ENCODE peak calls at places on chromosomes 12 and 14, in five cellular contexts. One of them, this sample, is unnamed.

GRCh38 chr12:132955094-132955932 is 793 bp downstream of the ZNF605 start:
- DNase-seq in tibial artery: no peak
- DNase-seq in bronchial epithelial cell: peak
- DNase-seq in tibial nerve: peak
- DNase-seq in omental fat pad: no peak
- DNase-seq in this sample: no peak

GRCh38 chr12:121610239-121611149 is 15.8 kb upstream of the ORAI1 start:
- DNase-seq in tibial artery: no peak
- DNase-seq in bronchial epithelial cell: no peak
- DNase-seq in tibial nerve: no peak
- DNase-seq in omental fat pad: no peak
- DNase-seq in this sample: no peak

GRCh38 chr12:25459541-25459951 is 93.5 kb downstream of the LMNTD1 start:
- DNase-seq in tibial artery: no peak
- DNase-seq in bronchial epithelial cell: no peak
- DNase-seq in tibial nerve: no peak
- DNase-seq in omental fat pad: no peak
- DNase-seq in this sample: peak

GRCh38 chr14:65439117-65439516 is 26.6 kb downstream of the FUT8 start:
- DNase-seq in tibial artery: no peak
- DNase-seq in bronchial epithelial cell: no peak
- DNase-seq in tibial nerve: no peak
- DNase-seq in omental fat pad: no peak
- DNase-seq in this sample: no peak

GRCh38 chr12:64066052-64066451 is 156.0 kb downstream of the KICS2 start:
- DNase-seq in tibial artery: no peak
- DNase-seq in bronchial epithelial cell: no peak
- DNase-seq in tibial nerve: no peak
- DNase-seq in omental fat pad: no peak
- DNase-seq in this sample: no peak

GRCh38 chr14:81534510-81535074 is 939 bp upstream of the SEL1L start:
- DNase-seq in tibial artery: no peak
- DNase-seq in bronchial epithelial cell: no peak
- DNase-seq in tibial nerve: no peak
- DNase-seq in omental fat pad: no peak
- DNase-seq in this sample: no peak

GRCh38 chr14:99537399-99537798 is 56.2 kb downstream of the CCNK start:
- DNase-seq in tibial artery: no peak
- DNase-seq in bronchial epithelial cell: peak
- DNase-seq in tibial nerve: no peak
- DNase-seq in omental fat pad: no peak
- DNase-seq in this sample: no peak

GRCh38 chr14:56552615-56553014 is 27.0 kb upstream of the TMEM260 start:
- DNase-seq in tibial artery: no peak
- DNase-seq in bronchial epithelial cell: no peak
- DNase-seq in tibial nerve: no peak
- DNase-seq in omental fat pad: no peak
- DNase-seq in this sample: no peak

GRCh38 chr12:120734210-120734609 is 8.6 kb downstream of the ACADS start:
- DNase-seq in tibial artery: no peak
- DNase-seq in bronchial epithelial cell: no peak
- DNase-seq in tibial nerve: no peak
- DNase-seq in omental fat pad: no peak
- DNase-seq in this sample: no peak

GRCh38 chr12:24822121-24822899 is 126.6 kb downstream of the BCAT1 start:
- DNase-seq in tibial artery: no peak
- DNase-seq in bronchial epithelial cell: peak
- DNase-seq in tibial nerve: no peak
- DNase-seq in omental fat pad: no peak
- DNase-seq in this sample: no peak

GRCh38 chr12:121810833-121811433 is 7.1 kb downstream of the SETD1B start:
- DNase-seq in tibial artery: no peak
- DNase-seq in bronchial epithelial cell: no peak
- DNase-seq in tibial nerve: no peak
- DNase-seq in omental fat pad: no peak
- DNase-seq in this sample: no peak

GRCh38 chr14:54148251-54148650 is 191.6 kb upstream of the BMP4 start:
- DNase-seq in tibial artery: no peak
- DNase-seq in bronchial epithelial cell: no peak
- DNase-seq in tibial nerve: no peak
- DNase-seq in omental fat pad: no peak
- DNase-seq in this sample: no peak

GRCh38 chr12:15601210-15601800 is 187.9 kb downstream of the EPS8 start:
- DNase-seq in tibial artery: no peak
- DNase-seq in bronchial epithelial cell: peak
- DNase-seq in tibial nerve: no peak
- DNase-seq in omental fat pad: no peak
- DNase-seq in this sample: peak

GRCh38 chr12:108973753-108974152 is 47.1 kb downstream of the SVOP start:
- DNase-seq in tibial artery: no peak
- DNase-seq in bronchial epithelial cell: no peak
- DNase-seq in tibial nerve: no peak
- DNase-seq in omental fat pad: no peak
- DNase-seq in this sample: no peak

GRCh38 chr14:101819251-101819990 is 57.9 kb downstream of the PPP2R5C start:
- DNase-seq in tibial artery: no peak
- DNase-seq in bronchial epithelial cell: no peak
- DNase-seq in tibial nerve: no peak
- DNase-seq in omental fat pad: no peak
- DNase-seq in this sample: no peak

GRCh38 chr12:100706029-100706428 is 88.5 kb upstream of the ANO4 start:
- DNase-seq in tibial artery: no peak
- DNase-seq in bronchial epithelial cell: peak
- DNase-seq in tibial nerve: no peak
- DNase-seq in omental fat pad: no peak
- DNase-seq in this sample: no peak

GRCh38 chr14:45261209-45261608 is 8.2 kb upstream of the MIS18BP1 start:
- DNase-seq in tibial artery: no peak
- DNase-seq in bronchial epithelial cell: no peak
- DNase-seq in tibial nerve: no peak
- DNase-seq in omental fat pad: no peak
- DNase-seq in this sample: no peak

GRCh38 chr14:40218282-40218941 is 786.2 kb upstream of the FBXO33 start:
- DNase-seq in tibial artery: no peak
- DNase-seq in bronchial epithelial cell: no peak
- DNase-seq in tibial nerve: no peak
- DNase-seq in omental fat pad: no peak
- DNase-seq in this sample: no peak

GRCh38 chr14:103697601-103698379 is 17.5 kb downstream of the XRCC3 start:
- DNase-seq in tibial artery: no peak
- DNase-seq in bronchial epithelial cell: no peak
- DNase-seq in tibial nerve: no peak
- DNase-seq in omental fat pad: no peak
- DNase-seq in this sample: no peak

GRCh38 chr14:77103954-77104353 is 5.9 kb downstream of the CIPC start:
- DNase-seq in tibial artery: no peak
- DNase-seq in bronchial epithelial cell: no peak
- DNase-seq in tibial nerve: no peak
- DNase-seq in omental fat pad: no peak
- DNase-seq in this sample: no peak

GRCh38 chr12:119911147-119911546 is 34.0 kb upstream of the CIT start:
- DNase-seq in tibial artery: no peak
- DNase-seq in bronchial epithelial cell: peak
- DNase-seq in tibial nerve: no peak
- DNase-seq in omental fat pad: no peak
- DNase-seq in this sample: no peak

GRCh38 chr14:68741839-68742470 is 50.9 kb downstream of the ZFP36L1 start:
- DNase-seq in tibial artery: no peak
- DNase-seq in bronchial epithelial cell: no peak
- DNase-seq in tibial nerve: peak
- DNase-seq in omental fat pad: no peak
- DNase-seq in this sample: peak

GRCh38 chr12:105419606-105420005 is 89.1 kb downstream of the C12orf75 start:
- DNase-seq in tibial artery: no peak
- DNase-seq in bronchial epithelial cell: no peak
- DNase-seq in tibial nerve: no peak
- DNase-seq in omental fat pad: no peak
- DNase-seq in this sample: no peak

GRCh38 chr12:130121246-130122005 is 40.8 kb upstream of the FZD10 start:
- DNase-seq in tibial artery: no peak
- DNase-seq in bronchial epithelial cell: no peak
- DNase-seq in tibial nerve: no peak
- DNase-seq in omental fat pad: no peak
- DNase-seq in this sample: no peak

GRCh38 chr12:98317939-98318899 is 197.2 kb upstream of the TMPO start:
- DNase-seq in tibial artery: no peak
- DNase-seq in bronchial epithelial cell: no peak
- DNase-seq in tibial nerve: no peak
- DNase-seq in omental fat pad: no peak
- DNase-seq in this sample: no peak

GRCh38 chr12:59620326-59620725 is 24.5 kb downstream of the SLC16A7 start:
- DNase-seq in tibial artery: no peak
- DNase-seq in bronchial epithelial cell: no peak
- DNase-seq in tibial nerve: no peak
- DNase-seq in omental fat pad: no peak
- DNase-seq in this sample: no peak

GRCh38 chr14:100289916-100290606 is 16.2 kb downstream of the SLC25A29 start:
- DNase-seq in tibial artery: no peak
- DNase-seq in bronchial epithelial cell: no peak
- DNase-seq in tibial nerve: no peak
- DNase-seq in omental fat pad: no peak
- DNase-seq in this sample: no peak

GRCh38 chr12:124814741-124815613 is 48.7 kb downstream of the SCARB1 start:
- DNase-seq in tibial artery: no peak
- DNase-seq in bronchial epithelial cell: no peak
- DNase-seq in tibial nerve: peak
- DNase-seq in omental fat pad: no peak
- DNase-seq in this sample: peak

GRCh38 chr12:121805171-121805687 is 1.4 kb downstream of the SETD1B start:
- DNase-seq in tibial artery: peak
- DNase-seq in bronchial epithelial cell: no peak
- DNase-seq in tibial nerve: no peak
- DNase-seq in omental fat pad: no peak
- DNase-seq in this sample: no peak

GRCh38 chr14:100898935-100899840 is 4.3 kb downstream of the RTL1 start:
- DNase-seq in tibial artery: peak
- DNase-seq in bronchial epithelial cell: no peak
- DNase-seq in tibial nerve: no peak
- DNase-seq in omental fat pad: peak
- DNase-seq in this sample: no peak

GRCh38 chr12:116015525-116015924 is 262.0 kb downstream of the MED13L start:
- DNase-seq in tibial artery: no peak
- DNase-seq in bronchial epithelial cell: peak
- DNase-seq in tibial nerve: no peak
- DNase-seq in omental fat pad: no peak
- DNase-seq in this sample: no peak
- TF ChIP-seq CTCF in tibial artery: peak
- TF ChIP-seq CTCF in bronchial epithelial cell: peak
- TF ChIP-seq CTCF in tibial nerve: peak
- TF ChIP-seq CTCF in omental fat pad: no peak
- TF ChIP-seq CTCF in this sample: no peak

DNA sequence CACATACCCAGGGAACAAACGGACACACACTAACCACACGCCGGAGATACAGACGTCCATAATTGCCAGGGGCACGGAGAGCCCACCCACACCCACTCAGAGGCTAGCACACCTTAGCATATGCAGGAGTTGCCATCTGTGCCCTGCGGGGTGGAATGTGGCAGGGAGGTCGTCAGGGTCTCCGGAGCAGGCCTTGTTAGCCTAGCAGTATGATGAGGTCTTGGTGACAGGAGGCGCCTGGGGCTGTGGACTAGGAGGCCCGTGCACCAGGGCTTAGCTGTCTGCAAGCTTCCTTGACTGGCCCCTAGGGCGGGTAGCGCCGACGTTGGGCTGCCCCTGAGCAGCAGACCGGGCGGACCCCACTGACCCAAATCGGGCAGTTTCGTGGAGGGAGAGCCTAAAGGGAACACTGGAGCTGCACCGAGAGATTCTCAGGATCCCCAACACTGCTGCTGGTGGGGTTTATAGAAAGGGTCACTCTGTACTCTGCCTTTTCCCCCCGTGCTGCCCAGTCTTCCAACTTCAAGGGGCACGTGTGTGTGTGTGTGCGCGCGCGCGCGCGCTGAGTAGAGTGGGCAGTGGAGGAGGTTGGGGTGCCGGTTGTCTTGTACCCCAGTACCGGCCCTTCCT is 9.9 kb downstream of the STAC3 start:
- DNase-seq in tibial artery: no peak
- DNase-seq in bronchial epithelial cell: no peak
- DNase-seq in tibial nerve: no peak
- DNase-seq in omental fat pad: no peak
- DNase-seq in this sample: no peak
- TF ChIP-seq CTCF in tibial artery: no peak
- TF ChIP-seq CTCF in bronchial epithelial cell: no peak
- TF ChIP-seq CTCF in tibial nerve: no peak
- TF ChIP-seq CTCF in omental fat pad: no peak
- TF ChIP-seq CTCF in this sample: no peak

GRCh38 chr12:117210266-117210918 is 20.1 kb upstream of the FBXO21 start:
- DNase-seq in tibial artery: no peak
- DNase-seq in bronchial epithelial cell: no peak
- DNase-seq in tibial nerve: no peak
- DNase-seq in omental fat pad: no peak
- DNase-seq in this sample: no peak
- TF ChIP-seq CTCF in tibial artery: no peak
- TF ChIP-seq CTCF in bronchial epithelial cell: no peak
- TF ChIP-seq CTCF in tibial nerve: no peak
- TF ChIP-seq CTCF in omental fat pad: no peak
- TF ChIP-seq CTCF in this sample: no peak

GRCh38 chr14:94127330-94127729 is 2.1 kb downstream of the IFI27L2 start:
- DNase-seq in tibial artery: no peak
- DNase-seq in bronchial epithelial cell: no peak
- DNase-seq in tibial nerve: peak
- DNase-seq in omental fat pad: no peak
- DNase-seq in this sample: no peak

GRCh38 chr14:94129758-94130414 is 482 bp upstream of the IFI27L2 start:
- DNase-seq in tibial artery: no peak
- DNase-seq in bronchial epithelial cell: peak
- DNase-seq in tibial nerve: peak
- DNase-seq in omental fat pad: no peak
- DNase-seq in this sample: no peak

GRCh38 chr14:94126800-94127199 is 2.6 kb downstream of the IFI27L2 start:
- DNase-seq in tibial artery: no peak
- DNase-seq in bronchial epithelial cell: no peak
- DNase-seq in tibial nerve: peak
- DNase-seq in omental fat pad: no peak
- DNase-seq in this sample: no peak

GRCh38 chr14:94128216-94128839 is 1.1 kb downstream of the IFI27L2 start:
- DNase-seq in tibial artery: no peak
- DNase-seq in bronchial epithelial cell: no peak
- DNase-seq in tibial nerve: no peak
- DNase-seq in omental fat pad: no peak
- DNase-seq in this sample: no peak

DNA sequence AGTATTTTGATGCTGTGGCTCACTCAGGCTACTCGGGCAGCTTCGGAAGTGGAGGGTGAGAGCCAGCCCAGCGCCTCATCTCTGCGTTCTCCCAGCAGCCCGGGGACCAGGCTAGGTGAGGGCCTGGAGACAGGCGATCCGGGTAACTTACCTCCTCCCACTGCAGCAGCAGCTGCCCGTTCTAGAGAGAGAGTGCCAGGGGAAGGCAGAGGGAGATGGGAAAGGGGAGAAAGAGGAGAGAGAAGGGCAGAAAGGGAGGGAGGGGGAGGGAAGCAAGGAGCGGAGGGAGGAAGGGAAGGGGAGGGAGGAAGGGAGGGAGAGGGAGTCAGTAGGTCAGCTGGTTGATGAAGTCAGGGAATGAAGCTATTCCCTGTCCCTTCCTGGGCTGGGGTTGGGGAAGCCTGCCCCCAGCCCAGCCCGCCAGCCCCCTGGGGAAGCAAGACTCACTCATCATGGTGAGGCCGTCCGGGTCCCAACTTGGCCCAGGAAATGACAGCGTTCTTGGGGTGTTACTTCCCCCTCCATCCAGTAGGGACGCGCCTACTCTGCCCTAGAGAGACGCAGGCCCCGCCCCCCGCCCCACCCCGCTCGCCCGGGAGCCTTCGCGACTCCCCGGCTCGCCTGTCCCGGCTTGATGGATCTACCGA is at the start of gene IFI27L2:
- DNase-seq in tibial artery: peak
- DNase-seq in bronchial epithelial cell: peak
- DNase-seq in tibial nerve: peak
- DNase-seq in omental fat pad: peak
- DNase-seq in this sample: peak
- TF ChIP-seq CTCF in tibial artery: peak
- TF ChIP-seq CTCF in bronchial epithelial cell: peak
- TF ChIP-seq CTCF in tibial nerve: peak
- TF ChIP-seq CTCF in omental fat pad: no peak
- TF ChIP-seq CTCF in this sample: peak